ENCODE peak calls at places on chromosomes 12 and 14, in nine cellular contexts. One of them, this sample, is unnamed.

GRCh38 chr12:118714051-118714460 is 267.3 kb upstream of the SRRM4 start:
- DNase-seq in breast epithelium: no peak
- DNase-seq in K562: peak; percentile 61
- DNase-seq in tibial artery: no peak
- DNase-seq in CD8-positive, alpha-beta T cell: no peak
- DNase-seq in IMR-90: no peak
- DNase-seq in mucosa of descending colon: peak; percentile 11
- DNase-seq in testis: peak; percentile 55
- DNase-seq in vagina: no peak
- DNase-seq in this sample: no peak

GRCh38 chr12:41122894-41123293 is 65.2 kb upstream of the PDZRN4 start:
- DNase-seq in breast epithelium: no peak
- DNase-seq in K562: no peak
- DNase-seq in tibial artery: no peak
- DNase-seq in CD8-positive, alpha-beta T cell: no peak
- DNase-seq in IMR-90: no peak
- DNase-seq in mucosa of descending colon: no peak
- DNase-seq in testis: peak; percentile 20
- DNase-seq in vagina: no peak
- DNase-seq in this sample: no peak

GRCh38 chr14:58245562-58245961 is 919 bp downstream of the PSMA3 start:
- DNase-seq in breast epithelium: no peak
- DNase-seq in K562: no peak
- DNase-seq in tibial artery: no peak
- DNase-seq in CD8-positive, alpha-beta T cell: no peak
- DNase-seq in IMR-90: no peak
- DNase-seq in mucosa of descending colon: no peak
- DNase-seq in testis: no peak
- DNase-seq in vagina: no peak
- DNase-seq in this sample: no peak

GRCh38 chr14:21347201-21347600 is 36.6 kb downstream of the SUPT16H start:
- DNase-seq in breast epithelium: no peak
- DNase-seq in K562: no peak
- DNase-seq in tibial artery: no peak
- DNase-seq in CD8-positive, alpha-beta T cell: no peak
- DNase-seq in IMR-90: no peak
- DNase-seq in mucosa of descending colon: no peak
- DNase-seq in testis: no peak
- DNase-seq in vagina: no peak
- DNase-seq in this sample: no peak

GRCh38 chr12:65313704-65314317 is 35.3 kb downstream of the MSRB3 start:
- DNase-seq in breast epithelium: no peak
- DNase-seq in K562: peak; percentile 3
- DNase-seq in tibial artery: no peak
- DNase-seq in CD8-positive, alpha-beta T cell: no peak
- DNase-seq in IMR-90: peak; percentile 47
- DNase-seq in mucosa of descending colon: no peak
- DNase-seq in testis: no peak
- DNase-seq in vagina: no peak
- DNase-seq in this sample: no peak

GRCh38 chr14:60771117-60771516 is 36.6 kb downstream of the MNAT1 start:
- DNase-seq in breast epithelium: no peak
- DNase-seq in K562: no peak
- DNase-seq in tibial artery: no peak
- DNase-seq in CD8-positive, alpha-beta T cell: no peak
- DNase-seq in IMR-90: no peak
- DNase-seq in mucosa of descending colon: no peak
- DNase-seq in testis: no peak
- DNase-seq in vagina: no peak
- DNase-seq in this sample: no peak

GRCh38 chr14:103123634-103124500 is 606 bp downstream of the TNFAIP2 start:
- DNase-seq in breast epithelium: no peak
- DNase-seq in K562: peak; percentile 59
- DNase-seq in tibial artery: peak; percentile 81
- DNase-seq in CD8-positive, alpha-beta T cell: no peak
- DNase-seq in IMR-90: no peak
- DNase-seq in mucosa of descending colon: peak; percentile 54
- DNase-seq in testis: peak; percentile 62
- DNase-seq in vagina: no peak
- DNase-seq in this sample: peak; percentile 72

GRCh38 chr14:61616524-61617185 is 78.7 kb upstream of the HIF1A start:
- DNase-seq in breast epithelium: no peak
- DNase-seq in K562: no peak
- DNase-seq in tibial artery: no peak
- DNase-seq in CD8-positive, alpha-beta T cell: no peak
- DNase-seq in IMR-90: peak; percentile 89
- DNase-seq in mucosa of descending colon: no peak
- DNase-seq in testis: no peak
- DNase-seq in vagina: no peak
- DNase-seq in this sample: no peak

GRCh38 chr12:89828575-89828974 is 119.9 kb upstream of the ATP2B1 start:
- DNase-seq in breast epithelium: no peak
- DNase-seq in K562: no peak
- DNase-seq in tibial artery: no peak
- DNase-seq in CD8-positive, alpha-beta T cell: no peak
- DNase-seq in IMR-90: no peak
- DNase-seq in mucosa of descending colon: no peak
- DNase-seq in testis: no peak
- DNase-seq in vagina: no peak
- DNase-seq in this sample: no peak

GRCh38 chr12:89826468-89826867 is 117.8 kb upstream of the ATP2B1 start:
- DNase-seq in breast epithelium: no peak
- DNase-seq in K562: no peak
- DNase-seq in tibial artery: no peak
- DNase-seq in CD8-positive, alpha-beta T cell: no peak
- DNase-seq in IMR-90: no peak
- DNase-seq in mucosa of descending colon: no peak
- DNase-seq in testis: no peak
- DNase-seq in vagina: no peak
- DNase-seq in this sample: no peak

GRCh38 chr12:89824822-89825221 is 116.2 kb upstream of the ATP2B1 start:
- DNase-seq in breast epithelium: no peak
- DNase-seq in K562: no peak
- DNase-seq in tibial artery: no peak
- DNase-seq in CD8-positive, alpha-beta T cell: no peak
- DNase-seq in IMR-90: no peak
- DNase-seq in mucosa of descending colon: no peak
- DNase-seq in testis: no peak
- DNase-seq in vagina: no peak
- DNase-seq in this sample: no peak

GRCh38 chr12:89827592-89827991 is 119.0 kb upstream of the ATP2B1 start:
- DNase-seq in breast epithelium: no peak
- DNase-seq in K562: peak; percentile 58
- DNase-seq in tibial artery: no peak
- DNase-seq in CD8-positive, alpha-beta T cell: no peak
- DNase-seq in IMR-90: no peak
- DNase-seq in mucosa of descending colon: no peak
- DNase-seq in testis: no peak
- DNase-seq in vagina: no peak
- DNase-seq in this sample: no peak

DNA sequence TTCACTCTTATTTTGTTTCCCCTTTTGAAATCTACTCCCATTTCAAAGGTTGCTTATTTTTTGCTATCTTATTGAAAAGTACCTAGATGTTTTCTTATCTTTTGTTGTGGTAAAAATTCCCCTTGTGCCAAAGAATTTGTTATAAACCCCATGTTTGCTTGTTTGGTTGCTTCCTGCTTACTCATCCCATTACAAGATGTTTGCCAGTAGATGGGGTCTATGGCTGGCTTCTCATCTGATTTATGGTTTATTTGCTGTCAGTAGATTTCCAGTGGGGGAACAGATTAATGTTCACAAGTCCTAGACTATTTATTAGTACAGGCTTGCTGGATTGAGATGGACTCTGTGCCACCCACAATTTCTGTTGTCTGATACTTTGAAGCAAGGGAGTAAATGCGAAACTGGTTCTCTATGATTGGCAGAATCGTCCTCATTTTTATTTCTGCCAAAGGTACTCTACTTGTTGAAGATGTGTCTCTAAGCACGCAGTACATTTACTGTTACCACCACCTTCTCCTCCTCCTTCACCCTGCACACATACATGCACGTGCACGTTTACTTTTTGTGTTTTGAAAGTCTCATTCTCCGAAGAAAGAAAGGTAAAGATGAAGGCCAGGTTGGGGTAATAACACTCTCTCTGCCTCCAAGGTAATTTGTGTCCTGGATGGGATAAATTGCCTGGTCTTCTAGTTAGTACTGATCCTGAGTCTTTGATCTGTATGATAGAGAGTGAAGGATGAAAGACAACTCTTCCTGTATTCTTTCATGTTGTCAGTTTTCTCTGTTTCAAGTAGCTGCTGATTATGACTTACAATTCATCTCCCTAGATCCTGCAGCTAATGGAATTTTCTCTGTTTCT is 117.2 kb upstream of the ATP2B1 start:
- DNase-seq in breast epithelium: no peak
- DNase-seq in K562: peak; percentile 33
- DNase-seq in tibial artery: no peak
- DNase-seq in CD8-positive, alpha-beta T cell: no peak
- DNase-seq in IMR-90: peak; percentile 4
- DNase-seq in mucosa of descending colon: no peak
- DNase-seq in testis: no peak
- DNase-seq in vagina: no peak
- DNase-seq in this sample: no peak
- TF ChIP-seq CTCF in breast epithelium: no peak
- TF ChIP-seq CTCF in K562: no peak
- TF ChIP-seq CTCF in tibial artery: no peak
- TF ChIP-seq CTCF in CD8-positive, alpha-beta T cell: no peak
- TF ChIP-seq CTCF in IMR-90: no peak
- TF ChIP-seq CTCF in mucosa of descending colon: no peak
- TF ChIP-seq CTCF in testis: no peak
- TF ChIP-seq CTCF in vagina: no peak
- TF ChIP-seq CTCF in this sample: no peak

GRCh38 chr14:24064856-24065255 is 6.5 kb upstream of the CPNE6 start:
- DNase-seq in breast epithelium: no peak
- DNase-seq in K562: no peak
- DNase-seq in tibial artery: no peak
- DNase-seq in CD8-positive, alpha-beta T cell: no peak
- DNase-seq in IMR-90: no peak
- DNase-seq in mucosa of descending colon: no peak
- DNase-seq in testis: no peak
- DNase-seq in vagina: no peak
- DNase-seq in this sample: no peak
- H3K4me3 ChIP-seq in breast epithelium: no peak overlapping the region
- H3K4me3 ChIP-seq in K562: no peak overlapping the region
- H3K4me3 ChIP-seq in tibial artery: no peak overlapping the region
- H3K4me3 ChIP-seq in CD8-positive, alpha-beta T cell: no peak overlapping the region
- H3K4me3 ChIP-seq in IMR-90: no peak overlapping the region
- H3K4me3 ChIP-seq in mucosa of descending colon: no peak overlapping the region
- H3K4me3 ChIP-seq in testis: no peak overlapping the region
- H3K4me3 ChIP-seq in vagina: no peak overlapping the region
- H3K4me3 ChIP-seq in this sample: no peak overlapping the region

GRCh38 chr12:110370732-110371141 is 32.8 kb downstream of the ANAPC7 start:
- DNase-seq in breast epithelium: no peak
- DNase-seq in K562: no peak
- DNase-seq in tibial artery: no peak
- DNase-seq in CD8-positive, alpha-beta T cell: no peak
- DNase-seq in IMR-90: no peak
- DNase-seq in mucosa of descending colon: no peak
- DNase-seq in testis: no peak
- DNase-seq in vagina: peak; percentile 88
- DNase-seq in this sample: no peak

GRCh38 chr12:110367209-110367864 is 36.2 kb downstream of the ANAPC7 start:
- DNase-seq in breast epithelium: no peak
- DNase-seq in K562: no peak
- DNase-seq in tibial artery: no peak
- DNase-seq in CD8-positive, alpha-beta T cell: no peak
- DNase-seq in IMR-90: peak; percentile 40
- DNase-seq in mucosa of descending colon: peak; percentile 30
- DNase-seq in testis: peak; percentile 42
- DNase-seq in vagina: no peak
- DNase-seq in this sample: no peak

GRCh38 chr12:110371408-110372055 is 32.0 kb downstream of the ANAPC7 start:
- DNase-seq in breast epithelium: no peak
- DNase-seq in K562: no peak
- DNase-seq in tibial artery: peak; percentile 95
- DNase-seq in CD8-positive, alpha-beta T cell: no peak
- DNase-seq in IMR-90: no peak
- DNase-seq in mucosa of descending colon: no peak
- DNase-seq in testis: no peak
- DNase-seq in vagina: peak; percentile 70
- DNase-seq in this sample: no peak

GRCh38 chr12:110372056-110372425 is 31.5 kb downstream of the ANAPC7 start:
- DNase-seq in breast epithelium: no peak
- DNase-seq in K562: no peak
- DNase-seq in tibial artery: no peak
- DNase-seq in CD8-positive, alpha-beta T cell: no peak
- DNase-seq in IMR-90: no peak
- DNase-seq in mucosa of descending colon: no peak
- DNase-seq in testis: no peak
- DNase-seq in vagina: peak; percentile 77
- DNase-seq in this sample: no peak

DNA sequence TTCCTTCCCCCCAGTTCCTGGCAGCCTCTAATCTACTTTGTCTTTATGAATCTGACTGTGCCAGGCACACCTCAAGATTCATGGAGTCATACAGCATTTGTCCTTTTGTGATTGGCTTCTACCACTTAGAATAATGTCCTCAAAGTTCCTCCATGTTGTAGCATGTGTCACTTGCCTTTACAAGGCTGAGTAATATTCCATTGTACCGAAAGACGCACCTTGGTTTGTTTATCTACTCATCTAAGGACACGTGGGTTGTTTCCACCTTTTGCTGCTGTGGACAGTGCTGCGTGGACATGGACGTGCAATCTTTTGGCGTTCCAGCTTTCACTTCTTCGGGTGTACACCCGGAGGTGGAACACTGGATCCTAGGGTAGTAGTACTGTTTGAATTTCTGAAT is 33.5 kb downstream of the ANAPC7 start:
- DNase-seq in breast epithelium: no peak
- DNase-seq in K562: no peak
- DNase-seq in tibial artery: no peak
- DNase-seq in CD8-positive, alpha-beta T cell: no peak
- DNase-seq in IMR-90: no peak
- DNase-seq in mucosa of descending colon: no peak
- DNase-seq in testis: no peak
- DNase-seq in vagina: peak; percentile 62
- DNase-seq in this sample: no peak
- H3K4me1 ChIP-seq in breast epithelium: no peaks in the 10 kb centered on the region
- H3K4me1 ChIP-seq in K562: no peaks in the 10 kb centered on the region
- H3K4me1 ChIP-seq in tibial artery: peaks cover 56% of the 10 kb centered on the region
- H3K4me1 ChIP-seq in CD8-positive, alpha-beta T cell: no peaks in the 10 kb centered on the region
- H3K4me1 ChIP-seq in IMR-90: peaks cover 13% of the 10 kb centered on the region
- H3K4me1 ChIP-seq in mucosa of descending colon: no peaks in the 10 kb centered on the region
- H3K4me1 ChIP-seq in testis: peaks cover 20% of the 10 kb centered on the region
- H3K4me1 ChIP-seq in vagina: peaks cover 55% of the 10 kb centered on the region
- H3K4me1 ChIP-seq in this sample: peaks cover 43% of the 10 kb centered on the region

DNA sequence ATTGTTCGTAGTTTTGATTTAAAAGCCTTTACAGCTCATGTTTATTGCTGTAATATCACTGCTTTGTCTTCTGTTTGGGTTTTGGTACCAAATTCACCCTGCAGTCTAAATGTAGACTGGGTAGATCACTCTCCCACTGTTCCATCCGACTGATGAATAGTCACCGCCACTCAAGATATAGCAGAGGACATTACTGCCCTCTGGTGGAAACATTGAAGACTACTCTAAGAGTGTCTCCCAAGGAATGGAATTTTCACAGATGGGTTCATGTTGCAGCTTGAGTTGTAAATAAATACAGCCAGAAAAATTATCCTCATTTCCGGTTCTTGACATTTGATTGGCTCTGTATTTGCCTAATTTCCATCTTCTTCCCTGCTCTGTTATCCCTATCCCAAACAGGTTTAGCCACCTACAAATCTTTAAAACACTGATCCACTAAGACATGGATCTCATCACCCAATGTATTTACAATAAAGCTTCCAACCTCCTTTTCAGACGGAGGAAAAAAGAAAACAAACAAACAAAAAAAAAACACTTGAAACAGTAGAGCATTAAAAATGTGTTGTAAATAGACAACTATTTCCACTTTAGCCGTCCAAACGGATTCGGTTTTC is 198.3 kb upstream of the CPNE8 start:
- DNase-seq in breast epithelium: no peak
- DNase-seq in K562: peak; percentile 63
- DNase-seq in tibial artery: no peak
- DNase-seq in CD8-positive, alpha-beta T cell: no peak
- DNase-seq in IMR-90: no peak
- DNase-seq in mucosa of descending colon: peak; percentile 48
- DNase-seq in testis: peak; percentile 19
- DNase-seq in vagina: no peak
- DNase-seq in this sample: no peak
- TF ChIP-seq CTCF in breast epithelium: peak; percentile 61
- TF ChIP-seq CTCF in K562: peak; percentile 45
- TF ChIP-seq CTCF in tibial artery: peak; percentile 60
- TF ChIP-seq CTCF in CD8-positive, alpha-beta T cell: no peak
- TF ChIP-seq CTCF in IMR-90: peak; percentile 31
- TF ChIP-seq CTCF in mucosa of descending colon: peak; percentile 35
- TF ChIP-seq CTCF in testis: peak; percentile 50
- TF ChIP-seq CTCF in vagina: no peak
- TF ChIP-seq CTCF in this sample: peak; percentile 87